ENCODE peak calls at places on chromosomes 11 and 22, in eight cellular contexts. P is GDM1, W is HT1080, K is neuronal stem cell, C is cardiac fibroblast, X is nucleus accumbens, V is memory B cell, J is SJSA1. H is an unnamed sample.

GRCh38 chr11:75337195-75337654 is 14.2 kb downstream of the ARRB1 start:
- DNase-seq in K (no peak), P (no peak), W (peak), J (no peak), V (no peak), X (no peak), C (peak), H (no peak)

GRCh38 chr11:14202263-14203173 is 156.5 kb downstream of the RRAS2 start:
- DNase-seq in V (no peak), C (no peak), W (no peak), P (no peak), J (no peak), K (no peak), X (no peak), H (no peak)

GRCh38 chr11:100667449-100667848 is 19.6 kb upstream of the ARHGAP42 start:
- DNase-seq in W (no peak), X (no peak), K (no peak), P (no peak), C (no peak), V (no peak), J (no peak), H (no peak)

GRCh38 chr22:36790648-36791047 is 14.7 kb upstream of the IFT27 start:
- DNase-seq in K (no peak), P (peak), C (no peak), V (no peak), X (no peak), W (no peak), J (no peak), H (no peak)

GRCh38 chr11:118530683-118531596 is at the start of gene TMEM25:
- DNase-seq in V (peak), C (peak), J (no peak), X (peak), W (peak), P (peak), K (peak), H (peak)

GRCh38 chr11:10441021-10441523 is 14.0 kb upstream of the AMPD3 start:
- DNase-seq in K (no peak), V (no peak), J (no peak), C (no peak), W (no peak), P (no peak), X (no peak), H (no peak)

GRCh38 chr22:43481528-43482309 is 69.9 kb downstream of the MPPED1 start:
- DNase-seq in X (no peak), V (no peak), W (no peak), J (no peak), P (peak), K (no peak), C (no peak), H (peak)

GRCh38 chr11:66327171-66328035 is 8.8 kb downstream of the RIN1 start:
- DNase-seq in X (no peak), K (no peak), V (no peak), W (peak), C (peak), J (peak), P (no peak), H (no peak)

GRCh38 chr11:74709175-74709574 is 22.1 kb downstream of the CHRDL2 start:
- DNase-seq in J (no peak), K (no peak), C (no peak), X (no peak), V (no peak), W (no peak), P (no peak), H (no peak)

GRCh38 chr22:42520663-42521546 is 1.3 kb upstream of the RRP7A start:
- DNase-seq in X (no peak), C (peak), P (no peak), K (no peak), V (no peak), W (no peak), J (no peak), H (no peak)

GRCh38 chr11:76620471-76620870 is 50.1 kb downstream of the LRRC32 start:
- DNase-seq in C (peak), P (no peak), J (no peak), W (peak), X (no peak), K (no peak), V (no peak), H (no peak)

GRCh38 chr11:94775576-94776327 is 7.6 kb downstream of the AMOTL1 start:
- DNase-seq in P (no peak), W (no peak), V (no peak), K (no peak), C (no peak), J (no peak), X (no peak), H (no peak)

GRCh38 chr11:72569966-72570892 is 104.0 kb downstream of the PDE2A start:
- DNase-seq in J (no peak), K (no peak), W (peak), X (no peak), P (no peak), V (no peak), C (peak), H (no peak)

GRCh38 chr11:74357449-74357848 is 40.8 kb downstream of the PGM2L1 start:
- DNase-seq in J (no peak), K (no peak), X (no peak), W (no peak), P (no peak), V (no peak), C (no peak), H (no peak)

GRCh38 chr11:96207459-96208449 is 135.2 kb downstream of the MAML2 start:
- DNase-seq in K (no peak), C (peak), V (no peak), J (no peak), X (no peak), W (peak), P (peak), H (peak)

GRCh38 chr22:49331223-49331815 is 496.4 kb downstream of the BRD1 start:
- DNase-seq in P (no peak), K (no peak), W (no peak), J (peak), V (no peak), X (no peak), C (no peak), H (no peak)

GRCh38 chr11:118533769-118534729 is 3.1 kb downstream of the TMEM25 start:
- DNase-seq in K (no peak), P (no peak), J (no peak), C (no peak), X (no peak), V (no peak), W (no peak), H (no peak)

GRCh38 chr22:50526849-50527801 is 1.7 kb upstream of the SCO2 start:
- DNase-seq in J (no peak), P (peak), C (peak), W (no peak), X (no peak), K (no peak), V (peak), H (no peak)

GRCh38 chr11:1116104-1116503 is 41.4 kb downstream of the MUC2 start:
- DNase-seq in W (no peak), X (no peak), C (no peak), K (no peak), J (no peak), P (no peak), V (no peak), H (no peak)

GRCh38 chr11:20429216-20429615 is 41.7 kb downstream of the PRMT3 start:
- DNase-seq in V (no peak), J (no peak), C (no peak), P (no peak), X (no peak), W (no peak), K (no peak), H (no peak)

GRCh38 chr22:40213478-40213877 is 35.8 kb downstream of the TNRC6B start:
- DNase-seq in W (no peak), K (no peak), X (no peak), V (no peak), J (no peak), C (no peak), P (no peak), H (no peak)

GRCh38 chr11:64244107-64244506 is 2.6 kb downstream of the PPP1R14B start:
- DNase-seq in C (no peak), X (no peak), W (no peak), J (no peak), V (no peak), P (no peak), K (no peak), H (no peak)

GRCh38 chr11:43393765-43394355 is 35.1 kb downstream of the TTC17 start:
- DNase-seq in P (no peak), X (no peak), W (no peak), C (peak), J (no peak), V (no peak), K (no peak), H (no peak)

GRCh38 chr11:13434247-13435205 is 28.5 kb downstream of the BTBD10 start:
- DNase-seq in J (no peak), P (no peak), C (no peak), K (no peak), X (no peak), V (no peak), W (no peak), H (no peak)

GRCh38 chr11:11171854-11172253 is 181.2 kb downstream of the CSNK2A3 start:
- DNase-seq in C (no peak), V (no peak), K (no peak), W (no peak), X (no peak), J (no peak), P (peak), H (no peak)

GRCh38 chr11:119481021-119481666 is 58.2 kb upstream of the THY1 start:
- DNase-seq in C (peak), K (peak), V (peak), W (peak), P (peak), J (peak), X (peak), H (peak)

GRCh38 chr22:47199261-47199948 is 437.0 kb downstream of the TBC1D22A start:
- DNase-seq in V (no peak), C (no peak), K (no peak), J (peak), X (no peak), W (no peak), P (no peak), H (no peak)

GRCh38 chr11:92411431-92411830 is 186.8 kb downstream of the FAT3 start:
- DNase-seq in W (no peak), X (no peak), C (no peak), V (no peak), J (no peak), P (no peak), K (no peak), H (no peak)

GRCh38 chr11:2685051-2685450 is 14.7 kb downstream of the KCNQ1OT1 start:
- DNase-seq in V (no peak), K (no peak), P (no peak), C (no peak), X (no peak), J (no peak), W (no peak), H (no peak)

GRCh38 chr11:100752371-100753073 is 65.4 kb downstream of the ARHGAP42 start:
- DNase-seq in C (no peak), K (no peak), X (no peak), J (no peak), W (no peak), V (no peak), P (no peak), H (no peak)

GRCh38 chr11:129373489-129373953 is 2.1 kb upstream of the BARX2 start:
- DNase-seq in X (no peak), C (no peak), W (no peak), V (no peak), K (no peak), P (no peak), J (no peak), H (no peak)

GRCh38 chr11:36233226-36233625 is 56.0 kb downstream of the COMMD9 start:
- DNase-seq in C (peak), V (no peak), P (no peak), W (no peak), J (no peak), X (no peak), K (no peak), H (no peak)

GRCh38 chr11:6856871-6857270 is 6.0 kb upstream of the OR10A2 start:
- DNase-seq in V (no peak), W (no peak), P (no peak), J (no peak), C (peak), K (no peak), X (no peak), H (no peak)

GRCh38 chr11:662689-663274 is 25.7 kb downstream of the DRD4 start:
- DNase-seq in K (no peak), J (peak), X (peak), V (peak), P (no peak), W (peak), C (peak), H (peak)

GRCh38 chr11:1534171-1534570 is 37.9 kb downstream of the DUSP8 start:
- DNase-seq in W (no peak), J (no peak), P (no peak), C (no peak), V (no peak), X (no peak), K (no peak), H (no peak)

GRCh38 chr22:45935573-45935972 is 41.4 kb downstream of the WNT7B start:
- DNase-seq in K (no peak), J (no peak), W (no peak), C (no peak), X (no peak), V (no peak), P (no peak), H (no peak)

H was measured in endothelial cell.